ENCODE peak calls at places on chromosome 11, in six cellular contexts. One of them, this sample, is unnamed.

GRCh38 chr11:105923814-105924213 is 98.2 kb downstream of the MSANTD4 start:
- DNase-seq in AG09309: no peak
- DNase-seq in gastrocnemius medialis: no peak
- DNase-seq in dorsolateral prefrontal cortex: no peak
- DNase-seq in mammary epithelial cell: peak
- DNase-seq in cardiac fibroblast: peak
- DNase-seq in this sample: peak

GRCh38 chr11:125945011-125945796 is 640 bp upstream of the VSIG10L2 start:
- DNase-seq in AG09309: no peak
- DNase-seq in gastrocnemius medialis: no peak
- DNase-seq in dorsolateral prefrontal cortex: no peak
- DNase-seq in mammary epithelial cell: no peak
- DNase-seq in cardiac fibroblast: no peak
- DNase-seq in this sample: no peak

GRCh38 chr11:96259053-96259837 is 83.8 kb downstream of the MAML2 start:
- DNase-seq in AG09309: no peak
- DNase-seq in gastrocnemius medialis: no peak
- DNase-seq in dorsolateral prefrontal cortex: no peak
- DNase-seq in mammary epithelial cell: peak
- DNase-seq in cardiac fibroblast: peak
- DNase-seq in this sample: peak

GRCh38 chr11:115912484-115912945 is 408.3 kb upstream of the CADM1 start:
- DNase-seq in AG09309: no peak
- DNase-seq in gastrocnemius medialis: no peak
- DNase-seq in dorsolateral prefrontal cortex: no peak
- DNase-seq in mammary epithelial cell: peak
- DNase-seq in cardiac fibroblast: no peak
- DNase-seq in this sample: peak

GRCh38 chr11:131430466-131431176 is 60.2 kb downstream of the NTM start:
- DNase-seq in AG09309: no peak
- DNase-seq in gastrocnemius medialis: no peak
- DNase-seq in dorsolateral prefrontal cortex: no peak
- DNase-seq in mammary epithelial cell: no peak
- DNase-seq in cardiac fibroblast: peak
- DNase-seq in this sample: no peak

GRCh38 chr11:77118086-77118485 is 10.0 kb upstream of the MYO7A start:
- DNase-seq in AG09309: no peak
- DNase-seq in gastrocnemius medialis: no peak
- DNase-seq in dorsolateral prefrontal cortex: no peak
- DNase-seq in mammary epithelial cell: no peak
- DNase-seq in cardiac fibroblast: no peak
- DNase-seq in this sample: no peak

GRCh38 chr11:60563553-60564235 is 48.5 kb downstream of the MS4A13 start:
- DNase-seq in AG09309: no peak
- DNase-seq in gastrocnemius medialis: no peak
- DNase-seq in dorsolateral prefrontal cortex: no peak
- DNase-seq in mammary epithelial cell: peak
- DNase-seq in cardiac fibroblast: no peak
- DNase-seq in this sample: no peak

GRCh38 chr11:118004543-118005223 is 18.5 kb downstream of the IL10RA start:
- DNase-seq in AG09309: no peak
- DNase-seq in gastrocnemius medialis: no peak
- DNase-seq in dorsolateral prefrontal cortex: no peak
- DNase-seq in mammary epithelial cell: no peak
- DNase-seq in cardiac fibroblast: no peak
- DNase-seq in this sample: no peak

GRCh38 chr11:102385053-102385976 is 38.3 kb downstream of the BIRC2 start:
- DNase-seq in AG09309: no peak
- DNase-seq in gastrocnemius medialis: no peak
- DNase-seq in dorsolateral prefrontal cortex: no peak
- DNase-seq in mammary epithelial cell: no peak
- DNase-seq in cardiac fibroblast: no peak
- DNase-seq in this sample: no peak

GRCh38 chr11:75667268-75667830 is 1.5 kb downstream of the MAP6 start:
- DNase-seq in AG09309: no peak
- DNase-seq in gastrocnemius medialis: no peak
- DNase-seq in dorsolateral prefrontal cortex: no peak
- DNase-seq in mammary epithelial cell: no peak
- DNase-seq in cardiac fibroblast: no peak
- DNase-seq in this sample: no peak

GRCh38 chr11:18981897-18982296 is 42.7 kb upstream of the MRGPRX1 start:
- DNase-seq in AG09309: no peak
- DNase-seq in gastrocnemius medialis: no peak
- DNase-seq in dorsolateral prefrontal cortex: no peak
- DNase-seq in mammary epithelial cell: no peak
- DNase-seq in cardiac fibroblast: no peak
- DNase-seq in this sample: no peak

GRCh38 chr11:130847517-130847916 is 68.8 kb downstream of the SNX19 start:
- DNase-seq in AG09309: peak
- DNase-seq in gastrocnemius medialis: no peak
- DNase-seq in dorsolateral prefrontal cortex: no peak
- DNase-seq in mammary epithelial cell: peak
- DNase-seq in cardiac fibroblast: peak
- DNase-seq in this sample: peak

GRCh38 chr11:90476442-90477007 is 253.7 kb upstream of the CHORDC1 start:
- DNase-seq in AG09309: no peak
- DNase-seq in gastrocnemius medialis: peak
- DNase-seq in dorsolateral prefrontal cortex: no peak
- DNase-seq in mammary epithelial cell: peak
- DNase-seq in cardiac fibroblast: peak
- DNase-seq in this sample: peak

GRCh38 chr11:12053606-12054361 is 45.4 kb upstream of the DKK3 start:
- DNase-seq in AG09309: no peak
- DNase-seq in gastrocnemius medialis: peak
- DNase-seq in dorsolateral prefrontal cortex: no peak
- DNase-seq in mammary epithelial cell: no peak
- DNase-seq in cardiac fibroblast: peak
- DNase-seq in this sample: no peak

GRCh38 chr11:14455648-14456430 is 43.8 kb downstream of the COPB1 start:
- DNase-seq in AG09309: no peak
- DNase-seq in gastrocnemius medialis: no peak
- DNase-seq in dorsolateral prefrontal cortex: no peak
- DNase-seq in mammary epithelial cell: no peak
- DNase-seq in cardiac fibroblast: no peak
- DNase-seq in this sample: no peak

GRCh38 chr11:83004855-83005556 is 66.7 kb downstream of the RAB30 start:
- DNase-seq in AG09309: no peak
- DNase-seq in gastrocnemius medialis: no peak
- DNase-seq in dorsolateral prefrontal cortex: no peak
- DNase-seq in mammary epithelial cell: peak
- DNase-seq in cardiac fibroblast: no peak
- DNase-seq in this sample: no peak
- TF ChIP-seq CTCF in AG09309: no peak
- TF ChIP-seq CTCF in gastrocnemius medialis: no peak
- TF ChIP-seq CTCF in dorsolateral prefrontal cortex: no peak
- TF ChIP-seq CTCF in mammary epithelial cell: no peak
- TF ChIP-seq CTCF in cardiac fibroblast: no peak
- TF ChIP-seq CTCF in this sample: no peak

DNA sequence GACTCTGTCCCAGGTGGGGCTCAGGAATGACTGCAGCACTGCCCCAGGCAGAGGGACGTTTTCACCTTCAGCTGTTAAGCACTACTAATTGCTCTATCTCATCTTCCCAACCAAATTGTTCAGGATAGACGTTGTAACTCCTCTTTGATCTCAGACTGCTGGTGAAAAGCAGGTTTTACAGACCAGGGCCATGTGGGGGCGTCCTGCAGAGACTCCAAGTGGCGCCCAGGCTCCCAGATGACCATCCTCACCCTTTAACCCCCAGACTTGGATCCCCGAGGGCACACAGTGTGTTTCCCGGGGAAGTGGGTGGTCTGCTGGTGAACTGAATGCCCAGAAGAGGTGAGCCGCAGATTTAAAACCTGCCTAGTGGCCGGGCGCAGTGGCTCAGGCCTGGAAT is 23.9 kb downstream of the FADD start:
- DNase-seq in AG09309: no peak
- DNase-seq in gastrocnemius medialis: no peak
- DNase-seq in dorsolateral prefrontal cortex: no peak
- DNase-seq in mammary epithelial cell: no peak
- DNase-seq in cardiac fibroblast: no peak
- DNase-seq in this sample: no peak
- TF ChIP-seq CTCF in AG09309: peak
- TF ChIP-seq CTCF in gastrocnemius medialis: no peak
- TF ChIP-seq CTCF in dorsolateral prefrontal cortex: no peak
- TF ChIP-seq CTCF in mammary epithelial cell: peak
- TF ChIP-seq CTCF in cardiac fibroblast: peak
- TF ChIP-seq CTCF in this sample: no peak

DNA sequence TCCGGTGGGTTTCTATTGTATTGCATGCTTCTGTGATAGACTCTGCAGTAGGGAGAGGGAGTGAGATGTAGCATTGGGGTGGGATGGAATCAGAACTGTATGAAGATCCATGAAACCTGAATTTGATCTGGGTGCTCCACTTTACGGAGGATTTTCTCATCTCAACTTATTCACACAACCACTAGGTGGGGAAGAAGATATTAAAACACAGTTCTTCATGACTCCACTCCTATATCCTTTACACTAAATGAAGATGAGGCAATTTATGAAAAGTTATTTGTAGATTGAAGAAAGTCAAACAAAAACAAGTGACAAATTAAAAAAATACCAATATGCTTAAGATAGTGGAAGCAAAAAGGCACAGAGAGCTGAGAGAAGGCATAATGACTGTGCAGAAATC is 92.6 kb upstream of the PDGFD start:
- DNase-seq in AG09309: no peak
- DNase-seq in gastrocnemius medialis: no peak
- DNase-seq in dorsolateral prefrontal cortex: no peak
- DNase-seq in mammary epithelial cell: no peak
- DNase-seq in cardiac fibroblast: peak
- DNase-seq in this sample: peak
- TF ChIP-seq CTCF in AG09309: no peak
- TF ChIP-seq CTCF in gastrocnemius medialis: no peak
- TF ChIP-seq CTCF in dorsolateral prefrontal cortex: no peak
- TF ChIP-seq CTCF in mammary epithelial cell: no peak
- TF ChIP-seq CTCF in cardiac fibroblast: peak
- TF ChIP-seq CTCF in this sample: no peak

DNA sequence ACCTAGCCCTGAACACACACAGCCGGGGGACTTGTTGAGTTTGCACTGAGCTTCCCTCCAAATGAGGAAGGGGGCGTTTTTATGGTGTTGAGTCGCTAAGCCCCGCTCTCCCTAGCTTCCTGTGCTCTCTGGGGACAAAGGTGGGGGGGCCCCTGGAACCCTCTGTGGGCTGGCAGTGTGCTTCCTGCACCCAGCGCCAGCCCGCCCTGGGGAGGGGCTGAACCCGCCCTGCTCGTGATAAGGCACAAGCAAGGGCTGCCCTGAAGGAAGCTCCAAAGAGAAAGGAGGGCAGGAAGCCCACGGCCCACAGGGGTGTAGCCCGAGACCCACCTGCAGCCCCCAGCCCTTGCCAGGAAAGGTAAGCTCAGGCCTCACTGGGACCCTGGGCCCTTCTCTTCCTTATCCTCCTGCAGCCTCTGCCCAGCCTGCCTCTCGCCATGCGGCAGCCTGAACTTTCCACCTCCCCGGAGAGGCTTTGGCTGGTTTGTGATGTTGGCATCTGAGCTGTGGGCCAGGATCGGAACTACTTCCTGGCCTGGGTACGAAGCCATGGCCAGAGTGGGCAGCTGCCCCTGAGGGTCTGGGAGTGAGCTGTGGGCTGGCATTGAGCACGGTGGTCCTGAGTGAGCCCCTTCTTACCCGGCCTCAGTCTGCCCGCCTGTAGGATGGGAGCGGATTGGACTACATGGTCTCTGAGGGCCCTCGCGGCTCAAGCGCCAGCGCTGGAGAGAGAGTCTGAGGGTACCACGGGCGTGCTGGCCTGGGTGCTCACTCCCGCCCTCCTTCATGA is at the start of gene FERMT3:
- DNase-seq in AG09309: no peak
- DNase-seq in gastrocnemius medialis: peak
- DNase-seq in dorsolateral prefrontal cortex: peak
- DNase-seq in mammary epithelial cell: no peak
- DNase-seq in cardiac fibroblast: no peak
- DNase-seq in this sample: no peak
- TF ChIP-seq CTCF in AG09309: no peak
- TF ChIP-seq CTCF in gastrocnemius medialis: no peak
- TF ChIP-seq CTCF in dorsolateral prefrontal cortex: no peak
- TF ChIP-seq CTCF in mammary epithelial cell: no peak
- TF ChIP-seq CTCF in cardiac fibroblast: no peak
- TF ChIP-seq CTCF in this sample: no peak

GRCh38 chr11:56948991-56949390 is 39.7 kb upstream of the OR5AK2 start:
- DNase-seq in AG09309: no peak
- DNase-seq in gastrocnemius medialis: no peak
- DNase-seq in dorsolateral prefrontal cortex: no peak
- DNase-seq in mammary epithelial cell: no peak
- DNase-seq in cardiac fibroblast: no peak
- DNase-seq in this sample: no peak

DNA sequence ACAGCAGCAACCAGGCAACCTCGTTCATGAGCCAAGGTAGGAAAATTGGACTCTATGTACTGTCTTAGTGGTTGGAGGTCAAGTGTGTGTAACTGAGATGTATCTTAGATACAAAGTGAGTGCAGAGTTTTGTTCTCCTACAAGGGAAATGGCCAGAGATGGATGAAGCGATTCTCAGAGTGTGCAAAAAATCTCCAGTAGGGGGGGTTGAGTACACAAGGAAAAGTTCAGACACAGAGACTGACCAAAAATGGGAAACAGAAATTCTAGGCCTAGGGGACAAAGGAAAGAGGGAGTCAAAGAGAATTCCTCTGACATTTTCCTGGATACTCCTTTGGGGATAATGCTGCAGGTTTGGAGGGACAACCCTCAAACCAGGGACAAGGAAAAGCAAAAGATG is 38.2 kb upstream of the OR5AK2 start:
- DNase-seq in AG09309: no peak
- DNase-seq in gastrocnemius medialis: no peak
- DNase-seq in dorsolateral prefrontal cortex: no peak
- DNase-seq in mammary epithelial cell: no peak
- DNase-seq in cardiac fibroblast: peak
- DNase-seq in this sample: no peak
- TF ChIP-seq CTCF in AG09309: no peak
- TF ChIP-seq CTCF in gastrocnemius medialis: no peak
- TF ChIP-seq CTCF in dorsolateral prefrontal cortex: no peak
- TF ChIP-seq CTCF in mammary epithelial cell: peak
- TF ChIP-seq CTCF in cardiac fibroblast: no peak
- TF ChIP-seq CTCF in this sample: peak

DNA sequence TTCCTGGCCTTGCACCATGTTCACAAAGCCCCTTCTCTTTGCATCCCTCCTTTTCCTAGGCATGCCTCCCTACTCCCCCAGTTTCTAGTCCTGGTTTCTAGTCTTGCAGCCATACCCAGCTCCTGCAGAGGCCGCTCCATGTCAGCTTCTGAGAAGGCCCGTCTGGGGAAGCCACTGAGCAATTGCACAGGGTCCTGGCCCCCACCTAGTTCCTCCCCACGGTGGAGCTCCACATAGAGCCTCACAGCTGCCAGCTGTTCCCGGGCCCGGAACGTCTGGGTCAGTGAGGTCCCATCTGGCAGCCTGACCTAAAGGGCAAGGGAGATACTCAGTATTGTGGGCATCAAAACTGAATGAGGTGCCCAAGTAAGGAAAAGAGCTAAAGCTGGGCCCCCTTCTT is 2.2 kb downstream of the UBXN1 start:
- DNase-seq in AG09309: no peak
- DNase-seq in gastrocnemius medialis: peak
- DNase-seq in dorsolateral prefrontal cortex: no peak
- DNase-seq in mammary epithelial cell: no peak
- DNase-seq in cardiac fibroblast: no peak
- DNase-seq in this sample: no peak
- TF ChIP-seq CTCF in AG09309: no peak
- TF ChIP-seq CTCF in gastrocnemius medialis: no peak
- TF ChIP-seq CTCF in dorsolateral prefrontal cortex: no peak
- TF ChIP-seq CTCF in mammary epithelial cell: no peak
- TF ChIP-seq CTCF in cardiac fibroblast: no peak
- TF ChIP-seq CTCF in this sample: no peak